ENCODE peak calls at places on chromosome 16, in ten cellular contexts. N is HFFc6, G is heart left ventricle, K is WTC11, W is neural progenitor cell, Y is tibial artery, X is SK-N-SH, Q is omental fat pad, I is GM12865, A is NB4. D is an unnamed sample.

GRCh38 chr16:72967941-72968340 is 80.0 kb downstream of the ZFHX3 start:
- DNase-seq in N (no peak), G (no peak), K (no peak), W (no peak), Y (no peak), X (no peak), Q (no peak), I (no peak), A (no peak), D (no peak)

GRCh38 chr16:51982715-51983680 is 563.9 kb downstream of the TOX3 start:
- DNase-seq in N (peak), G (no peak), K (peak), W (peak), Y (no peak), X (peak), Q (no peak), I (peak), A (peak), D (no peak)

GRCh38 chr16:27463741-27464662 is 62.0 kb downstream of the IL21R start:
- DNase-seq in N (no peak), G (no peak), K (no peak), W (no peak), Y (no peak), X (no peak), Q (no peak), I (no peak), A (no peak), D (no peak)

GRCh38 chr16:23072084-23072599 is 77.1 kb downstream of the USP31 start:
- DNase-seq in N (peak), G (peak), K (no peak), W (no peak), Y (peak), X (peak), Q (peak), I (no peak), A (no peak), D (no peak)

GRCh38 chr16:84541999-84542876 is 37.8 kb upstream of the MEAK7 start:
- DNase-seq in N (peak), G (no peak), K (no peak), W (no peak), Y (no peak), X (no peak), Q (no peak), I (no peak), A (no peak), D (no peak)

GRCh38 chr16:79601092-79601977 is 798 bp upstream of the MAF start:
- DNase-seq in N (no peak), G (peak), K (peak), W (peak), Y (peak), X (peak), Q (no peak), I (no peak), A (no peak), D (no peak)

GRCh38 chr16:60636117-60636516 is 1400.1 kb downstream of the CDH8 start:
- DNase-seq in N (no peak), G (no peak), K (no peak), W (no peak), Y (no peak), X (no peak), Q (no peak), I (no peak), A (no peak), D (no peak)

GRCh38 chr16:49952386-49952785 is 72.6 kb upstream of the CNEP1R1 start:
- DNase-seq in N (peak), G (no peak), K (no peak), W (no peak), Y (no peak), X (no peak), Q (no peak), I (no peak), A (peak), D (no peak)

GRCh38 chr16:14545346-14545884 is 84.6 kb downstream of the PARN start:
- DNase-seq in N (no peak), G (no peak), K (no peak), W (no peak), Y (no peak), X (no peak), Q (no peak), I (no peak), A (no peak), D (no peak)

GRCh38 chr16:69444873-69445517 is 20.6 kb downstream of the CYB5B start:
- DNase-seq in N (no peak), G (no peak), K (no peak), W (no peak), Y (no peak), X (no peak), Q (no peak), I (no peak), A (peak), D (no peak)

GRCh38 chr16:17129971-17130370 is 340.8 kb downstream of the XYLT1 start:
- DNase-seq in N (no peak), G (no peak), K (no peak), W (no peak), Y (no peak), X (no peak), Q (no peak), I (no peak), A (no peak), D (no peak)

GRCh38 chr16:52469775-52470174 is 77.2 kb downstream of the TOX3 start:
- DNase-seq in N (no peak), G (no peak), K (no peak), W (no peak), Y (no peak), X (no peak), Q (no peak), I (no peak), A (no peak), D (no peak)

GRCh38 chr16:57406881-57407280 is 2.3 kb downstream of the CCL17 start:
- DNase-seq in N (no peak), G (no peak), K (no peak), W (no peak), Y (no peak), X (no peak), Q (no peak), I (no peak), A (peak), D (no peak)

GRCh38 chr16:82874672-82875071 is 247.9 kb downstream of the CDH13 start:
- DNase-seq in N (no peak), G (no peak), K (no peak), W (no peak), Y (no peak), X (no peak), Q (no peak), I (no peak), A (no peak), D (no peak)

GRCh38 chr16:86241681-86242080 is 268.6 kb upstream of the FOXF1 start:
- DNase-seq in N (no peak), G (no peak), K (no peak), W (no peak), Y (no peak), X (no peak), Q (no peak), I (no peak), A (no peak), D (no peak)

GRCh38 chr16:50371936-50372595 is 3.3 kb upstream of the BRD7 start:
- DNase-seq in N (no peak), G (no peak), K (peak), W (peak), Y (no peak), X (peak), Q (no peak), I (peak), A (peak), D (no peak)

GRCh38 chr16:88068476-88069396 is 117.5 kb downstream of the BANP start:
- DNase-seq in N (no peak), G (peak), K (no peak), W (no peak), Y (no peak), X (no peak), Q (no peak), I (no peak), A (no peak), D (no peak)

GRCh38 chr16:24537474-24538337 is 1.7 kb upstream of the RBBP6 start:
- DNase-seq in N (no peak), G (no peak), K (no peak), W (no peak), Y (no peak), X (peak), Q (no peak), I (no peak), A (peak), D (no peak)

GRCh38 chr16:24539850-24540484 is 601 bp downstream of the RBBP6 start:
- DNase-seq in N (no peak), G (peak), K (no peak), W (peak), Y (peak), X (no peak), Q (no peak), I (peak), A (no peak), D (no peak)

GRCh38 chr16:24539295-24539849 is at the start of gene RBBP6:
- DNase-seq in N (peak), G (peak), K (peak), W (peak), Y (peak), X (peak), Q (peak), I (peak), A (peak), D (peak)

GRCh38 chr16:24540575-24541240 is 1.3 kb downstream of the RBBP6 start:
- DNase-seq in N (peak), G (no peak), K (no peak), W (peak), Y (no peak), X (peak), Q (no peak), I (peak), A (peak), D (no peak)

DNA sequence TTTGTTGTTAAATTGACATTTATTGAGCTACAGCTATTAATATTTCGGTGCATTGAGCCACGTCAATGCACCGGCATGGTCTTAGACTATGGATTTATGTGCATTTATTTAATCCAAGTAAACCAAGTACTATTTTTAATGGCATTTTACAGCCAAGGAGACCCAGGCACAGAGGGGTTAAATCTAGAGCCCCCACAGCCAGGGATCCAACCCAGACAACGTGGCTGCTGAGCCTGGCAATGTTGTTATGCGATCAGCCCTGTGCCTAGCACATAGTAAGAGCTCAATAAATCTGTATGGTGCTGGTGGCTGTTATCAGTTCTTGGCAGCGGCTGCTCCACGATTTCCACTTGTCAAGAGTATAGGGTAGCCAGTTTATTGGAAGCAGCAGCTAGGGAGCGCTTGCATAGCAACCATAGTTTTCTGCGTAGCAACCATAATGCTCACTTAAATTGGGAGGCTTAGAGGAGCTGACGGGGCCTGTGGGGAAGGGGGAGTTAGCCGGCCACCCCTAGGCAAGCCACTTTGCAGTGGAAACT is 541 bp upstream of the RBBP6 start:
- DNase-seq in N (peak), G (no peak), K (no peak), W (no peak), Y (no peak), X (no peak), Q (no peak), I (no peak), A (no peak), D (no peak)
- TF ChIP-seq CTCF in N (no peak), G (no peak), K (no peak), W (no peak), Y (no peak), X (no peak), Q (no peak), I (no peak), A (no peak), D (no peak)

DNA sequence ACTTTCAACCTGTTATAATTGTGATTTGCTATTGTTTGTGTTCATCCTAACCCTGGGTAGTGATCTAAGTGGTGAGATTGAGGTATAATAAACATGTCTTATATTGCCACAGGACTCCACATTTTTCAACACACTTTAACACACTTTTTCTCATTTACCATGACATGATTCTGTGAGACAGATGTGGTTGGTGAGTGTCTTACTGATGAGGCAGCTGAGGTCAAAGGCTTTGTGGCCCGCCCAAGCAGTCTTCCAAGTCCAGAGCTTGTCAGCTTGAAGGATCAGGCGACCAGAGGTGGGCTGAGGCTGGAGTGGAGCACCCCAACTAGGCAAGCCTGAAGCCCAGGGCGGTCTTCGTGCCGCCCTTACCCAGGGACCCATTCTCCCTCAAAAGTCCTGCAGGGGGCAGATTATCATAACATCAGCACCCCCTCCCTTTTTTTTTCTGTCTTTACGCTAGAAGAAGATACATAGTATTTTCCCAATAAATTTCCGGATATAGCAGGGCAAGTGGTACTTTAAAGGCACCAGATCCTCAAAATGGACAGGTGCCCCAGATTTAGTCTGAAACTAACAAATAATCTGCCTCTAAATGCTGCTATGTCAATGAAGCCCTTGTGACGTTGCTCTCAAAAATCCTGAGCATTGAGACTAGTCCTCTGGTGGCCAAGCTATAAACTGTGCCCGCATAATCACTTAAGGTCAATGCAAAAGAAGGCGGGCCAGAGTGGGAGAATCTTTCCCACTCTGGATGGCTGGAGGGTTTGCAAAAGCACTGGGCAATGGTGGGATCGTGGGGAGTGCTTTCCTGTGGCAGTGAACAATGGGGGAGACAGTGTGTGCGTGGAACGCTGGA is 21.1 kb downstream of the KCTD19 start:
- DNase-seq in N (no peak), G (no peak), K (no peak), W (no peak), Y (no peak), X (peak), Q (no peak), I (no peak), A (no peak), D (no peak)
- TF ChIP-seq CTCF in N (peak), G (no peak), K (no peak), W (peak), Y (no peak), X (peak), Q (no peak), I (no peak), A (no peak), D (peak)

GRCh38 chr16:56005958-56006357 is 130.8 kb upstream of the CES5A start:
- DNase-seq in N (no peak), G (no peak), K (no peak), W (no peak), Y (no peak), X (no peak), Q (no peak), I (no peak), A (no peak), D (no peak)
- TF ChIP-seq CTCF in N (no peak), G (no peak), K (no peak), W (no peak), Y (no peak), X (no peak), Q (no peak), I (no peak), A (no peak), D (no peak)

DNA sequence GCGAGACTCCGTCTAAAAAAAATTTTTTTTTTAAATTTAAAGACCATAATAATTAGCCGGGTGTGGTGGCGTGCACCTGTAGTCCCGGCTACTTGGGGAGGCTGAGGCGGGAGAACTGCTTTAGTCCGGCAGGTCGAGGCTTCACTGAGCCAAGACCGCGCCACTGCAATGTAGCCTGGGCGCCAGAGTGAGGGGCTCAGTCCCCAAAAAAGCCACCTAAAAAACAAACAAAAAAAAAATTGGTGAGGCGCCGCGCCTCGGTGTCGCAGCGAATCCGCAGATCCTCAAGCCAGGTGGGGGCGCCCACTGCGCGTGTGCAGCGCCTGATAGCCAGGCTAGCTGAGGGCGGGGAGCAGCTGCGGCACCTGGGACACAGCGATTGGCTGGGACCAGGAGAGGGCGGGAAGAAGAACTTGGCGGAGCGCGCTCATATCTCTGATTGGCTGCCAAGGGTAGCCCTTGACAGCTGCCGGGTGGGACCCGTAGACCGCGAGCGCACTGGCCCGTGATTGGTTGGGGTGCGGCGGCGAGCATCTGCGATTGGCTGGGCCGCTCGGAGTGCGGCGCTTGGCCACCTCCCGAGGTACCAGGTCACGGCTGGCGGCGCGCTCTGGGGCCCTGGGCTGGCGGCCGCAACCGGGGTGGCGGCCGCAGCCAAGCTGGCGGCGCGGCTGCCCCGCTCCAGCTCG is 9.0 kb upstream of the CLDN9 start:
- DNase-seq in N (peak), G (peak), K (peak), W (peak), Y (peak), X (peak), Q (peak), I (peak), A (peak), D (peak)
- TF ChIP-seq CTCF in N (peak), G (peak), K (no peak), W (peak), Y (peak), X (peak), Q (no peak), I (peak), A (peak), D (peak)

GRCh38 chr16:75111514-75112280 is 4.9 kb downstream of the LDHD start:
- DNase-seq in N (no peak), G (peak), K (no peak), W (no peak), Y (no peak), X (no peak), Q (no peak), I (no peak), A (no peak), D (no peak)
- TF ChIP-seq CTCF in N (peak), G (no peak), K (no peak), W (no peak), Y (no peak), X (no peak), Q (no peak), I (no peak), A (no peak), D (no peak)

GRCh38 chr16:75345711-75346110 is 87.6 kb downstream of the CFDP1 start:
- DNase-seq in N (no peak), G (no peak), K (no peak), W (no peak), Y (no peak), X (no peak), Q (no peak), I (no peak), A (no peak), D (no peak)
- TF ChIP-seq CTCF in N (no peak), G (no peak), K (no peak), W (no peak), Y (no peak), X (no peak), Q (no peak), I (no peak), A (no peak), D (no peak)

GRCh38 chr16:55512941-55513340 is 4.1 kb downstream of the LPCAT2 start:
- DNase-seq in N (no peak), G (no peak), K (no peak), W (no peak), Y (no peak), X (no peak), Q (no peak), I (no peak), A (no peak), D (no peak)

GRCh38 chr16:55510185-55510805 is 1.4 kb downstream of the LPCAT2 start:
- DNase-seq in N (no peak), G (no peak), K (no peak), W (no peak), Y (no peak), X (no peak), Q (no peak), I (no peak), A (peak), D (no peak)

GRCh38 chr16:55508941-55509920 is at the start of gene LPCAT2:
- DNase-seq in N (peak), G (peak), K (peak), W (peak), Y (peak), X (peak), Q (peak), I (peak), A (peak), D (peak)

GRCh38 chr16:55515110-55515509 is 6.2 kb downstream of the LPCAT2 start:
- DNase-seq in N (peak), G (no peak), K (no peak), W (no peak), Y (no peak), X (no peak), Q (no peak), I (no peak), A (peak), D (no peak)

GRCh38 chr16:55513616-55514015 is 4.7 kb downstream of the LPCAT2 start:
- DNase-seq in N (no peak), G (no peak), K (no peak), W (no peak), Y (no peak), X (no peak), Q (no peak), I (no peak), A (no peak), D (no peak)
- TF ChIP-seq CTCF in N (peak), G (no peak), K (no peak), W (no peak), Y (no peak), X (no peak), Q (no peak), I (no peak), A (no peak), D (no peak)

GRCh38 chr16:11681977-11682654 is 13.9 kb downstream of the SNN start:
- DNase-seq in N (no peak), G (no peak), K (no peak), W (no peak), Y (no peak), X (no peak), Q (no peak), I (peak), A (peak), D (no peak)
- TF ChIP-seq CTCF in N (no peak), G (no peak), K (no peak), W (no peak), Y (no peak), X (no peak), Q (no peak), I (no peak), A (no peak), D (no peak)

GRCh38 chr16:71288890-71289731 is at the start of gene CMTR2:
- DNase-seq in N (peak), G (peak), K (peak), W (peak), Y (peak), X (peak), Q (peak), I (peak), A (peak), D (peak)
- TF ChIP-seq CTCF in N (no peak), G (peak), K (no peak), W (no peak), Y (no peak), X (no peak), Q (no peak), I (no peak), A (no peak), D (no peak)

GRCh38 chr16:77041468-77041867 is 149.5 kb upstream of the MON1B start:
- DNase-seq in N (no peak), G (no peak), K (no peak), W (no peak), Y (no peak), X (no peak), Q (no peak), I (no peak), A (no peak), D (no peak)

GRCh38 chr16:77037696-77038347 is 153.2 kb upstream of the MON1B start:
- DNase-seq in N (no peak), G (no peak), K (no peak), W (no peak), Y (no peak), X (no peak), Q (no peak), I (no peak), A (peak), D (no peak)

GRCh38 chr16:77043076-77043475 is 147.9 kb upstream of the MON1B start:
- DNase-seq in N (no peak), G (no peak), K (no peak), W (peak), Y (no peak), X (peak), Q (no peak), I (peak), A (peak), D (no peak)
- TF ChIP-seq CTCF in N (no peak), G (no peak), K (no peak), W (peak), Y (no peak), X (peak), Q (no peak), I (peak), A (peak), D (peak)